ENCODE peak calls at places on chromosomes 2 and 18, in nine cellular contexts. One of them, this sample, is unnamed.

GRCh38 chr2:65300134-65300771 is 72.6 kb downstream of the ACTR2 start:
- DNase-seq in NCI-H1930: no peak
- DNase-seq in ELR: peak
- DNase-seq in pulmonary artery endothelial cell: no peak
- DNase-seq in K562: no peak
- DNase-seq in foreskin fibroblast: peak
- DNase-seq in activated T-cell treated with anti-CD3 and anti-CD28 coated beads for 1 hour: no peak
- DNase-seq in AG08395: peak
- DNase-seq in stimulated activated CD8-positive, alpha-beta memory T cell treated with anti-CD3 and anti-CD28 coated beads, Interleukin-15, amount 100 ng/mL, for 4 hours: no peak
- DNase-seq in this sample: peak

GRCh38 chr2:172722481-172722880 is 13.2 kb upstream of the RAPGEF4 start:
- DNase-seq in NCI-H1930: no peak
- DNase-seq in ELR: no peak
- DNase-seq in pulmonary artery endothelial cell: no peak
- DNase-seq in K562: no peak
- DNase-seq in foreskin fibroblast: no peak
- DNase-seq in activated T-cell treated with anti-CD3 and anti-CD28 coated beads for 1 hour: no peak
- DNase-seq in AG08395: no peak
- DNase-seq in stimulated activated CD8-positive, alpha-beta memory T cell treated with anti-CD3 and anti-CD28 coated beads, Interleukin-15, amount 100 ng/mL, for 4 hours: no peak
- DNase-seq in this sample: no peak

GRCh38 chr2:215366440-215367032 is 54.7 kb downstream of the ATIC start:
- DNase-seq in NCI-H1930: no peak
- DNase-seq in ELR: no peak
- DNase-seq in pulmonary artery endothelial cell: no peak
- DNase-seq in K562: no peak
- DNase-seq in foreskin fibroblast: no peak
- DNase-seq in activated T-cell treated with anti-CD3 and anti-CD28 coated beads for 1 hour: no peak
- DNase-seq in AG08395: no peak
- DNase-seq in stimulated activated CD8-positive, alpha-beta memory T cell treated with anti-CD3 and anti-CD28 coated beads, Interleukin-15, amount 100 ng/mL, for 4 hours: no peak
- DNase-seq in this sample: no peak

GRCh38 chr18:814300-815084 is 2.5 kb upstream of the YES1 start:
- DNase-seq in NCI-H1930: no peak
- DNase-seq in ELR: no peak
- DNase-seq in pulmonary artery endothelial cell: no peak
- DNase-seq in K562: peak
- DNase-seq in foreskin fibroblast: no peak
- DNase-seq in activated T-cell treated with anti-CD3 and anti-CD28 coated beads for 1 hour: no peak
- DNase-seq in AG08395: no peak
- DNase-seq in stimulated activated CD8-positive, alpha-beta memory T cell treated with anti-CD3 and anti-CD28 coated beads, Interleukin-15, amount 100 ng/mL, for 4 hours: no peak
- DNase-seq in this sample: no peak

GRCh38 chr18:59871711-59872362 is 28.0 kb upstream of the PMAIP1 start:
- DNase-seq in NCI-H1930: no peak
- DNase-seq in ELR: no peak
- DNase-seq in pulmonary artery endothelial cell: no peak
- DNase-seq in K562: no peak
- DNase-seq in foreskin fibroblast: no peak
- DNase-seq in activated T-cell treated with anti-CD3 and anti-CD28 coated beads for 1 hour: no peak
- DNase-seq in AG08395: no peak
- DNase-seq in stimulated activated CD8-positive, alpha-beta memory T cell treated with anti-CD3 and anti-CD28 coated beads, Interleukin-15, amount 100 ng/mL, for 4 hours: no peak
- DNase-seq in this sample: no peak

GRCh38 chr2:68177541-68177940 is 19.9 kb downstream of the PNO1 start:
- DNase-seq in NCI-H1930: no peak
- DNase-seq in ELR: no peak
- DNase-seq in pulmonary artery endothelial cell: no peak
- DNase-seq in K562: no peak
- DNase-seq in foreskin fibroblast: no peak
- DNase-seq in activated T-cell treated with anti-CD3 and anti-CD28 coated beads for 1 hour: no peak
- DNase-seq in AG08395: no peak
- DNase-seq in stimulated activated CD8-positive, alpha-beta memory T cell treated with anti-CD3 and anti-CD28 coated beads, Interleukin-15, amount 100 ng/mL, for 4 hours: no peak
- DNase-seq in this sample: no peak

GRCh38 chr2:197174539-197175094 is 136.0 kb downstream of the ANKRD44 start:
- DNase-seq in NCI-H1930: no peak
- DNase-seq in ELR: peak
- DNase-seq in pulmonary artery endothelial cell: no peak
- DNase-seq in K562: no peak
- DNase-seq in foreskin fibroblast: no peak
- DNase-seq in activated T-cell treated with anti-CD3 and anti-CD28 coated beads for 1 hour: no peak
- DNase-seq in AG08395: no peak
- DNase-seq in stimulated activated CD8-positive, alpha-beta memory T cell treated with anti-CD3 and anti-CD28 coated beads, Interleukin-15, amount 100 ng/mL, for 4 hours: no peak
- DNase-seq in this sample: no peak

GRCh38 chr2:239910851-239911629 is 114.1 kb downstream of the NDUFA10 start:
- DNase-seq in NCI-H1930: no peak
- DNase-seq in ELR: no peak
- DNase-seq in pulmonary artery endothelial cell: no peak
- DNase-seq in K562: no peak
- DNase-seq in foreskin fibroblast: no peak
- DNase-seq in activated T-cell treated with anti-CD3 and anti-CD28 coated beads for 1 hour: no peak
- DNase-seq in AG08395: no peak
- DNase-seq in stimulated activated CD8-positive, alpha-beta memory T cell treated with anti-CD3 and anti-CD28 coated beads, Interleukin-15, amount 100 ng/mL, for 4 hours: no peak
- DNase-seq in this sample: no peak

GRCh38 chr18:23614891-23615290 is 28.6 kb upstream of the NPC1 start:
- DNase-seq in NCI-H1930: no peak
- DNase-seq in ELR: no peak
- DNase-seq in pulmonary artery endothelial cell: no peak
- DNase-seq in K562: no peak
- DNase-seq in foreskin fibroblast: no peak
- DNase-seq in activated T-cell treated with anti-CD3 and anti-CD28 coated beads for 1 hour: no peak
- DNase-seq in AG08395: no peak
- DNase-seq in stimulated activated CD8-positive, alpha-beta memory T cell treated with anti-CD3 and anti-CD28 coated beads, Interleukin-15, amount 100 ng/mL, for 4 hours: no peak
- DNase-seq in this sample: no peak

GRCh38 chr2:17539993-17540812 is at the start of gene VSNL1:
- DNase-seq in NCI-H1930: peak
- DNase-seq in ELR: no peak
- DNase-seq in pulmonary artery endothelial cell: no peak
- DNase-seq in K562: peak
- DNase-seq in foreskin fibroblast: peak
- DNase-seq in activated T-cell treated with anti-CD3 and anti-CD28 coated beads for 1 hour: no peak
- DNase-seq in AG08395: peak
- DNase-seq in stimulated activated CD8-positive, alpha-beta memory T cell treated with anti-CD3 and anti-CD28 coated beads, Interleukin-15, amount 100 ng/mL, for 4 hours: no peak
- DNase-seq in this sample: no peak

GRCh38 chr2:116489944-116490343 is 1324.5 kb upstream of the DDX18 start:
- DNase-seq in NCI-H1930: no peak
- DNase-seq in ELR: no peak
- DNase-seq in pulmonary artery endothelial cell: no peak
- DNase-seq in K562: no peak
- DNase-seq in foreskin fibroblast: no peak
- DNase-seq in activated T-cell treated with anti-CD3 and anti-CD28 coated beads for 1 hour: no peak
- DNase-seq in AG08395: no peak
- DNase-seq in stimulated activated CD8-positive, alpha-beta memory T cell treated with anti-CD3 and anti-CD28 coated beads, Interleukin-15, amount 100 ng/mL, for 4 hours: no peak
- DNase-seq in this sample: no peak

GRCh38 chr2:233399306-233400225 is 45.3 kb downstream of the DGKD start:
- DNase-seq in NCI-H1930: no peak
- DNase-seq in ELR: no peak
- DNase-seq in pulmonary artery endothelial cell: no peak
- DNase-seq in K562: no peak
- DNase-seq in foreskin fibroblast: no peak
- DNase-seq in activated T-cell treated with anti-CD3 and anti-CD28 coated beads for 1 hour: no peak
- DNase-seq in AG08395: no peak
- DNase-seq in stimulated activated CD8-positive, alpha-beta memory T cell treated with anti-CD3 and anti-CD28 coated beads, Interleukin-15, amount 100 ng/mL, for 4 hours: peak
- DNase-seq in this sample: no peak

GRCh38 chr2:96874099-96874831 is 4.4 kb upstream of the SEMA4C start:
- DNase-seq in NCI-H1930: no peak
- DNase-seq in ELR: no peak
- DNase-seq in pulmonary artery endothelial cell: no peak
- DNase-seq in K562: no peak
- DNase-seq in foreskin fibroblast: no peak
- DNase-seq in activated T-cell treated with anti-CD3 and anti-CD28 coated beads for 1 hour: no peak
- DNase-seq in AG08395: no peak
- DNase-seq in stimulated activated CD8-positive, alpha-beta memory T cell treated with anti-CD3 and anti-CD28 coated beads, Interleukin-15, amount 100 ng/mL, for 4 hours: no peak
- DNase-seq in this sample: no peak

GRCh38 chr2:45074713-45075112 is 65.5 kb upstream of the SIX2 start:
- DNase-seq in NCI-H1930: no peak
- DNase-seq in ELR: no peak
- DNase-seq in pulmonary artery endothelial cell: no peak
- DNase-seq in K562: no peak
- DNase-seq in foreskin fibroblast: no peak
- DNase-seq in activated T-cell treated with anti-CD3 and anti-CD28 coated beads for 1 hour: no peak
- DNase-seq in AG08395: no peak
- DNase-seq in stimulated activated CD8-positive, alpha-beta memory T cell treated with anti-CD3 and anti-CD28 coated beads, Interleukin-15, amount 100 ng/mL, for 4 hours: no peak
- DNase-seq in this sample: no peak

GRCh38 chr2:42795275-42795674 is 2.9 kb upstream of the HAAO start:
- DNase-seq in NCI-H1930: no peak
- DNase-seq in ELR: no peak
- DNase-seq in pulmonary artery endothelial cell: no peak
- DNase-seq in K562: no peak
- DNase-seq in foreskin fibroblast: no peak
- DNase-seq in activated T-cell treated with anti-CD3 and anti-CD28 coated beads for 1 hour: no peak
- DNase-seq in AG08395: no peak
- DNase-seq in stimulated activated CD8-positive, alpha-beta memory T cell treated with anti-CD3 and anti-CD28 coated beads, Interleukin-15, amount 100 ng/mL, for 4 hours: no peak
- DNase-seq in this sample: no peak

GRCh38 chr2:101152195-101153076 is 1.3 kb upstream of the TBC1D8 start:
- DNase-seq in NCI-H1930: peak
- DNase-seq in ELR: peak
- DNase-seq in pulmonary artery endothelial cell: peak
- DNase-seq in K562: no peak
- DNase-seq in foreskin fibroblast: peak
- DNase-seq in activated T-cell treated with anti-CD3 and anti-CD28 coated beads for 1 hour: no peak
- DNase-seq in AG08395: peak
- DNase-seq in stimulated activated CD8-positive, alpha-beta memory T cell treated with anti-CD3 and anti-CD28 coated beads, Interleukin-15, amount 100 ng/mL, for 4 hours: no peak
- DNase-seq in this sample: peak

GRCh38 chr2:4354678-4355077 is 651.3 kb downstream of the DCDC2C start:
- DNase-seq in NCI-H1930: no peak
- DNase-seq in ELR: no peak
- DNase-seq in pulmonary artery endothelial cell: no peak
- DNase-seq in K562: peak
- DNase-seq in foreskin fibroblast: no peak
- DNase-seq in activated T-cell treated with anti-CD3 and anti-CD28 coated beads for 1 hour: no peak
- DNase-seq in AG08395: no peak
- DNase-seq in stimulated activated CD8-positive, alpha-beta memory T cell treated with anti-CD3 and anti-CD28 coated beads, Interleukin-15, amount 100 ng/mL, for 4 hours: no peak
- DNase-seq in this sample: no peak

GRCh38 chr2:68807821-68808266 is 63.4 kb downstream of the BMP10 start:
- DNase-seq in NCI-H1930: no peak
- DNase-seq in ELR: no peak
- DNase-seq in pulmonary artery endothelial cell: peak
- DNase-seq in K562: no peak
- DNase-seq in foreskin fibroblast: no peak
- DNase-seq in activated T-cell treated with anti-CD3 and anti-CD28 coated beads for 1 hour: no peak
- DNase-seq in AG08395: peak
- DNase-seq in stimulated activated CD8-positive, alpha-beta memory T cell treated with anti-CD3 and anti-CD28 coated beads, Interleukin-15, amount 100 ng/mL, for 4 hours: no peak
- DNase-seq in this sample: no peak

GRCh38 chr2:216936954-216937357 is 77.1 kb upstream of the TNP1 start:
- DNase-seq in NCI-H1930: no peak
- DNase-seq in ELR: no peak
- DNase-seq in pulmonary artery endothelial cell: no peak
- DNase-seq in K562: no peak
- DNase-seq in foreskin fibroblast: no peak
- DNase-seq in activated T-cell treated with anti-CD3 and anti-CD28 coated beads for 1 hour: no peak
- DNase-seq in AG08395: no peak
- DNase-seq in stimulated activated CD8-positive, alpha-beta memory T cell treated with anti-CD3 and anti-CD28 coated beads, Interleukin-15, amount 100 ng/mL, for 4 hours: no peak
- DNase-seq in this sample: no peak

GRCh38 chr2:181106229-181106628 is 125.8 kb downstream of the UBE2E3 start:
- DNase-seq in NCI-H1930: no peak
- DNase-seq in ELR: peak
- DNase-seq in pulmonary artery endothelial cell: no peak
- DNase-seq in K562: no peak
- DNase-seq in foreskin fibroblast: peak
- DNase-seq in activated T-cell treated with anti-CD3 and anti-CD28 coated beads for 1 hour: no peak
- DNase-seq in AG08395: peak
- DNase-seq in stimulated activated CD8-positive, alpha-beta memory T cell treated with anti-CD3 and anti-CD28 coated beads, Interleukin-15, amount 100 ng/mL, for 4 hours: no peak
- DNase-seq in this sample: no peak

GRCh38 chr2:9112079-9112721 is 94.4 kb upstream of the ASAP2 start:
- DNase-seq in NCI-H1930: no peak
- DNase-seq in ELR: peak
- DNase-seq in pulmonary artery endothelial cell: no peak
- DNase-seq in K562: peak
- DNase-seq in foreskin fibroblast: peak
- DNase-seq in activated T-cell treated with anti-CD3 and anti-CD28 coated beads for 1 hour: no peak
- DNase-seq in AG08395: peak
- DNase-seq in stimulated activated CD8-positive, alpha-beta memory T cell treated with anti-CD3 and anti-CD28 coated beads, Interleukin-15, amount 100 ng/mL, for 4 hours: no peak
- DNase-seq in this sample: peak

GRCh38 chr2:232667989-232668583 is 29.0 kb upstream of the GIGYF2 start:
- DNase-seq in NCI-H1930: no peak
- DNase-seq in ELR: no peak
- DNase-seq in pulmonary artery endothelial cell: no peak
- DNase-seq in K562: no peak
- DNase-seq in foreskin fibroblast: no peak
- DNase-seq in activated T-cell treated with anti-CD3 and anti-CD28 coated beads for 1 hour: no peak
- DNase-seq in AG08395: no peak
- DNase-seq in stimulated activated CD8-positive, alpha-beta memory T cell treated with anti-CD3 and anti-CD28 coated beads, Interleukin-15, amount 100 ng/mL, for 4 hours: no peak
- DNase-seq in this sample: no peak

GRCh38 chr2:71923887-71924533 is 223.7 kb downstream of the CYP26B1 start:
- DNase-seq in NCI-H1930: peak
- DNase-seq in ELR: peak
- DNase-seq in pulmonary artery endothelial cell: peak
- DNase-seq in K562: peak
- DNase-seq in foreskin fibroblast: no peak
- DNase-seq in activated T-cell treated with anti-CD3 and anti-CD28 coated beads for 1 hour: peak
- DNase-seq in AG08395: no peak
- DNase-seq in stimulated activated CD8-positive, alpha-beta memory T cell treated with anti-CD3 and anti-CD28 coated beads, Interleukin-15, amount 100 ng/mL, for 4 hours: peak
- DNase-seq in this sample: no peak

GRCh38 chr2:7809640-7810039 is 872.2 kb upstream of the ID2 start:
- DNase-seq in NCI-H1930: no peak
- DNase-seq in ELR: no peak
- DNase-seq in pulmonary artery endothelial cell: no peak
- DNase-seq in K562: no peak
- DNase-seq in foreskin fibroblast: no peak
- DNase-seq in activated T-cell treated with anti-CD3 and anti-CD28 coated beads for 1 hour: no peak
- DNase-seq in AG08395: no peak
- DNase-seq in stimulated activated CD8-positive, alpha-beta memory T cell treated with anti-CD3 and anti-CD28 coated beads, Interleukin-15, amount 100 ng/mL, for 4 hours: no peak
- DNase-seq in this sample: no peak

GRCh38 chr2:932320-933221 is 18.1 kb upstream of the SNTG2 start:
- DNase-seq in NCI-H1930: no peak
- DNase-seq in ELR: no peak
- DNase-seq in pulmonary artery endothelial cell: no peak
- DNase-seq in K562: no peak
- DNase-seq in foreskin fibroblast: no peak
- DNase-seq in activated T-cell treated with anti-CD3 and anti-CD28 coated beads for 1 hour: no peak
- DNase-seq in AG08395: no peak
- DNase-seq in stimulated activated CD8-positive, alpha-beta memory T cell treated with anti-CD3 and anti-CD28 coated beads, Interleukin-15, amount 100 ng/mL, for 4 hours: no peak
- DNase-seq in this sample: no peak

GRCh38 chr18:32893915-32894314 is 121.1 kb upstream of the KLHL14 start:
- DNase-seq in NCI-H1930: no peak
- DNase-seq in ELR: peak
- DNase-seq in pulmonary artery endothelial cell: no peak
- DNase-seq in K562: no peak
- DNase-seq in foreskin fibroblast: no peak
- DNase-seq in activated T-cell treated with anti-CD3 and anti-CD28 coated beads for 1 hour: no peak
- DNase-seq in AG08395: no peak
- DNase-seq in stimulated activated CD8-positive, alpha-beta memory T cell treated with anti-CD3 and anti-CD28 coated beads, Interleukin-15, amount 100 ng/mL, for 4 hours: no peak
- DNase-seq in this sample: no peak

GRCh38 chr2:160419776-160420521 is 73.7 kb downstream of the RBMS1 start:
- DNase-seq in NCI-H1930: no peak
- DNase-seq in ELR: peak
- DNase-seq in pulmonary artery endothelial cell: no peak
- DNase-seq in K562: no peak
- DNase-seq in foreskin fibroblast: peak
- DNase-seq in activated T-cell treated with anti-CD3 and anti-CD28 coated beads for 1 hour: no peak
- DNase-seq in AG08395: peak
- DNase-seq in stimulated activated CD8-positive, alpha-beta memory T cell treated with anti-CD3 and anti-CD28 coated beads, Interleukin-15, amount 100 ng/mL, for 4 hours: no peak
- DNase-seq in this sample: no peak

GRCh38 chr2:156593011-156593921 is 157.1 kb downstream of the GPD2 start:
- DNase-seq in NCI-H1930: no peak
- DNase-seq in ELR: no peak
- DNase-seq in pulmonary artery endothelial cell: no peak
- DNase-seq in K562: no peak
- DNase-seq in foreskin fibroblast: no peak
- DNase-seq in activated T-cell treated with anti-CD3 and anti-CD28 coated beads for 1 hour: no peak
- DNase-seq in AG08395: no peak
- DNase-seq in stimulated activated CD8-positive, alpha-beta memory T cell treated with anti-CD3 and anti-CD28 coated beads, Interleukin-15, amount 100 ng/mL, for 4 hours: no peak
- DNase-seq in this sample: no peak

GRCh38 chr2:120471166-120471565 is 125.2 kb downstream of the INHBB start:
- DNase-seq in NCI-H1930: no peak
- DNase-seq in ELR: no peak
- DNase-seq in pulmonary artery endothelial cell: no peak
- DNase-seq in K562: no peak
- DNase-seq in foreskin fibroblast: no peak
- DNase-seq in activated T-cell treated with anti-CD3 and anti-CD28 coated beads for 1 hour: no peak
- DNase-seq in AG08395: no peak
- DNase-seq in stimulated activated CD8-positive, alpha-beta memory T cell treated with anti-CD3 and anti-CD28 coated beads, Interleukin-15, amount 100 ng/mL, for 4 hours: no peak
- DNase-seq in this sample: no peak

GRCh38 chr18:62118324-62118723 is 68.5 kb downstream of the PIGN start:
- DNase-seq in NCI-H1930: no peak
- DNase-seq in ELR: no peak
- DNase-seq in pulmonary artery endothelial cell: no peak
- DNase-seq in K562: no peak
- DNase-seq in foreskin fibroblast: peak
- DNase-seq in activated T-cell treated with anti-CD3 and anti-CD28 coated beads for 1 hour: no peak
- DNase-seq in AG08395: peak
- DNase-seq in stimulated activated CD8-positive, alpha-beta memory T cell treated with anti-CD3 and anti-CD28 coated beads, Interleukin-15, amount 100 ng/mL, for 4 hours: no peak
- DNase-seq in this sample: peak

GRCh38 chr18:7749510-7749981 is 182.4 kb downstream of the PTPRM start:
- DNase-seq in NCI-H1930: no peak
- DNase-seq in ELR: no peak
- DNase-seq in pulmonary artery endothelial cell: no peak
- DNase-seq in K562: no peak
- DNase-seq in foreskin fibroblast: no peak
- DNase-seq in activated T-cell treated with anti-CD3 and anti-CD28 coated beads for 1 hour: no peak
- DNase-seq in AG08395: no peak
- DNase-seq in stimulated activated CD8-positive, alpha-beta memory T cell treated with anti-CD3 and anti-CD28 coated beads, Interleukin-15, amount 100 ng/mL, for 4 hours: no peak
- DNase-seq in this sample: no peak

This sample was measured in GM04504.